ENCODE peak calls at places on chromosomes 11 and 22, in six cellular contexts. N, I, E, H, W and P are unnamed samples.
A peak's percentile ranks its signal among the peaks of the same experiment; 100 is the strongest.

GRCh38 chr22:49294656-49295464 is 532.8 kb downstream of the BRD1 start:
- DNase-seq in H (no peak), E (no peak), W (no peak), I (no peak), N (no peak), P (no peak)

GRCh38 chr11:13940611-13941256 is 21.8 kb upstream of the SPON1 start:
- DNase-seq in N (no peak), E (no peak), I (no peak), W (no peak), H (no peak), P (no peak)

GRCh38 chr11:64384981-64385952 is 26.3 kb downstream of the RPS6KA4 start:
- DNase-seq in N (peak; percentile 74), H (no peak), W (no peak), I (no peak), E (no peak), P (no peak)

GRCh38 chr11:43852057-43852636 is 28.5 kb upstream of the ALKBH3 start:
- DNase-seq in E (peak; percentile 19), N (peak; percentile 57), I (no peak), H (peak; percentile 86), W (no peak), P (peak; percentile 21)

GRCh38 chr11:77074626-77075221 is 8.0 kb downstream of the CAPN5 start:
- DNase-seq in N (no peak), W (no peak), I (no peak), E (no peak), H (no peak), P (no peak)

GRCh38 chr22:44033689-44034088 is 9.6 kb downstream of the PARVB start:
- DNase-seq in I (no peak), H (peak; percentile 70), N (no peak), W (no peak), E (no peak), P (no peak)

GRCh38 chr22:34812631-34813030 is 253.3 kb upstream of the ISX start:
- DNase-seq in E (no peak), W (no peak), N (no peak), H (no peak), I (no peak), P (no peak)

GRCh38 chr11:35752115-35752514 is 89.5 kb downstream of the TRIM44 start:
- DNase-seq in I (no peak), E (no peak), H (no peak), W (no peak), N (no peak), P (no peak)

GRCh38 chr11:67389477-67389876 is 2.3 kb upstream of the RAD9A start:
- DNase-seq in H (no peak), W (peak; percentile 46), N (peak; percentile 57), I (no peak), E (peak; percentile 10), P (peak; percentile 99)

GRCh38 chr11:10181811-10182210 is 112.2 kb downstream of the SBF2 start:
- DNase-seq in H (peak; percentile 66), N (no peak), I (no peak), E (no peak), W (no peak), P (no peak)

GRCh38 chr22:32649515-32650200 is 151.8 kb upstream of the TIMP3 start:
- DNase-seq in H (no peak), W (no peak), I (no peak), N (no peak), E (no peak), P (no peak)

GRCh38 chr11:111936045-111936400 is 1.1 kb upstream of the DIXDC1 start:
- DNase-seq in N (no peak), W (no peak), I (no peak), H (no peak), E (no peak), P (no peak)

GRCh38 chr11:72764503-72764902 is 12.3 kb upstream of the ARAP1 start:
- DNase-seq in W (no peak), H (no peak), N (no peak), I (no peak), E (no peak), P (no peak)

GRCh38 chr11:34640050-34640971 is 19.4 kb downstream of the EHF start:
- DNase-seq in H (peak; percentile 32), E (no peak), N (peak; percentile 23), I (no peak), W (no peak), P (peak; percentile 41)

GRCh38 chr11:30730011-30730410 is 143.9 kb upstream of the MPPED2 start:
- DNase-seq in H (no peak), I (no peak), W (no peak), E (no peak), N (no peak), P (no peak)

GRCh38 chr11:9568854-9569587 is 4.4 kb upstream of the WEE1 start:
- DNase-seq in N (peak; percentile 36), I (no peak), E (no peak), W (peak; percentile 44), H (peak; percentile 92), P (peak; percentile 39)

GRCh38 chr11:119928047-119928446 is 199.0 kb upstream of the NECTIN1 start:
- DNase-seq in N (no peak), E (no peak), W (no peak), I (no peak), H (peak; percentile 2), P (no peak)

GRCh38 chr11:19905280-19905853 is 192.7 kb downstream of the NAV2 start:
- DNase-seq in N (no peak), H (peak; percentile 65), E (peak; percentile 31), W (no peak), I (no peak), P (peak; percentile 29)

GRCh38 chr11:111911563-111912401 is at the start of gene CRYAB:
- DNase-seq in E (no peak), N (no peak), W (peak; percentile 89), H (peak; percentile 76), I (no peak), P (no peak)

GRCh38 chr11:121451982-121452608 is at the start of gene SORL1:
- DNase-seq in I (peak; percentile 60), N (peak; percentile 74), W (peak; percentile 72), E (peak; percentile 70), H (peak; percentile 41), P (peak; percentile 50)

GRCh38 chr11:57763568-57763967 is 2.0 kb downstream of the CTNND1 start:
- DNase-seq in E (no peak), W (no peak), H (peak; percentile 66), N (no peak), I (no peak), P (peak; percentile 63)

GRCh38 chr11:30786392-30787120 is 200.4 kb upstream of the MPPED2 start:
- DNase-seq in I (no peak), H (peak; percentile 40), N (no peak), W (no peak), E (no peak), P (no peak)

GRCh38 chr22:28560005-28560742 is 119.5 kb downstream of the TTC28 start:
- DNase-seq in N (no peak), H (peak; percentile 84), I (no peak), W (no peak), E (no peak), P (no peak)

GRCh38 chr11:105298174-105298573 is 158.6 kb upstream of the CARD18 start:
- DNase-seq in I (no peak), E (no peak), N (no peak), W (no peak), H (peak; percentile 17), P (no peak)

GRCh38 chr11:62069374-62069773 is 54.4 kb upstream of the INCENP start:
- DNase-seq in I (no peak), N (no peak), E (no peak), H (no peak), W (no peak), P (no peak)

GRCh38 chr22:46367707-46368191 is 32.2 kb downstream of the TRMU start:
- DNase-seq in I (peak; percentile 16), N (peak; percentile 65), W (peak; percentile 50), E (peak; percentile 51), H (peak; percentile 35), P (peak; percentile 95)